ENCODE peak calls at places on chromosomes 5 and 9, in four cellular contexts. F is A549, V is Peyer's patch, Z is psoas muscle. M is an unnamed sample.

GRCh38 chr9:78011037-78011436 is 20.6 kb downstream of the GNAQ start:
- DNase-seq in V (no peak), F (no peak), Z (no peak), M (no peak)

GRCh38 chr5:473344-474192 is 30.6 kb downstream of the EXOC3 start:
- DNase-seq in V (peak), F (peak), Z (peak), M (peak)

GRCh38 chr5:14178671-14179211 is 35.6 kb downstream of the TRIO start:
- DNase-seq in F (no peak), V (no peak), Z (no peak), M (no peak)

GRCh38 chr5:58983496-58983895 is 400.6 kb downstream of the RAB3C start:
- DNase-seq in V (no peak), F (no peak), Z (no peak), M (no peak)

GRCh38 chr5:84436866-84437265 is 52.2 kb upstream of the EDIL3 start:
- DNase-seq in Z (no peak), F (no peak), V (no peak), M (no peak)

GRCh38 chr5:52922384-52922783 is 66.8 kb upstream of the ITGA2 start:
- DNase-seq in F (peak), V (no peak), Z (no peak), M (peak)

GRCh38 chr5:124365491-124365890 is 380.9 kb downstream of the ZNF608 start:
- DNase-seq in Z (no peak), F (no peak), V (no peak), M (no peak)

GRCh38 chr9:22047596-22047995 is 38.5 kb upstream of the CDKN2B start:
- DNase-seq in F (no peak), V (no peak), Z (no peak), M (no peak)

GRCh38 chr5:84215521-84215920 is 169.2 kb downstream of the EDIL3 start:
- DNase-seq in V (no peak), F (no peak), Z (no peak), M (peak)

GRCh38 chr9:111287127-111287526 is 42.9 kb downstream of the OR2K2 start:
- DNase-seq in V (no peak), F (no peak), Z (no peak), M (peak)

GRCh38 chr9:133855802-133856592 is 117.8 kb upstream of the SARDH start:
- DNase-seq in V (peak), F (no peak), Z (no peak), M (peak)

GRCh38 chr9:32554107-32554506 is 1.7 kb upstream of the TOPORS start:
- DNase-seq in V (no peak), F (no peak), Z (no peak), M (no peak)

GRCh38 chr9:93648836-93649235 is 72.5 kb downstream of the PHF2 start:
- DNase-seq in F (no peak), V (no peak), Z (no peak), M (no peak)

GRCh38 chr5:3234566-3234965 is 361.1 kb upstream of the IRX1 start:
- DNase-seq in F (no peak), Z (no peak), V (no peak), M (no peak)

GRCh38 chr5:935510-936084 is 42.9 kb downstream of the TRIP13 start:
- DNase-seq in Z (no peak), V (no peak), F (no peak), M (no peak)

GRCh38 chr9:87792831-87793288 is 66.9 kb downstream of the CTSL start:
- DNase-seq in V (no peak), Z (peak), F (peak), M (peak)

GRCh38 chr5:159094745-159095144 is 5.0 kb downstream of the EBF1 start:
- DNase-seq in F (peak), Z (peak), V (no peak), M (peak)

GRCh38 chr5:135667662-135668061 is 88.9 kb upstream of the CXCL14 start:
- DNase-seq in Z (no peak), V (no peak), F (no peak), M (peak)

GRCh38 chr5:157266286-157267007 is 524 bp downstream of the CYFIP2 start:
- DNase-seq in F (peak), Z (no peak), V (peak), M (no peak)

GRCh38 chr9:7983361-7983974 is 183.9 kb upstream of the DMAC1 start:
- DNase-seq in V (no peak), F (no peak), Z (no peak), M (no peak)

GRCh38 chr9:13064060-13064459 is 215.4 kb downstream of the MPDZ start:
- DNase-seq in F (no peak), Z (no peak), V (no peak), M (no peak)

GRCh38 chr9:80650964-80651555 is 1038.3 kb downstream of the TLE1 start:
- DNase-seq in V (no peak), F (no peak), Z (no peak), M (no peak)

GRCh38 chr5:178223828-178224335 is 8.7 kb downstream of the PHYKPL start:
- DNase-seq in F (no peak), Z (peak), V (no peak), M (no peak)

GRCh38 chr5:55668356-55668755 is 43.8 kb downstream of the SLC38A9 start:
- DNase-seq in F (peak), V (no peak), Z (no peak), M (peak)

GRCh38 chr9:104993291-104993963 is 65.5 kb upstream of the ABCA1 start:
- DNase-seq in V (peak), F (no peak), Z (peak), M (no peak)

GRCh38 chr9:87818308-87818707 is 64.4 kb upstream of the SPATA31E1 start:
- DNase-seq in F (no peak), Z (no peak), V (no peak), M (no peak)

GRCh38 chr5:138542120-138542955 is 698 bp downstream of the ETF1 start:
- DNase-seq in F (no peak), Z (no peak), V (no peak), M (no peak)

DNA sequence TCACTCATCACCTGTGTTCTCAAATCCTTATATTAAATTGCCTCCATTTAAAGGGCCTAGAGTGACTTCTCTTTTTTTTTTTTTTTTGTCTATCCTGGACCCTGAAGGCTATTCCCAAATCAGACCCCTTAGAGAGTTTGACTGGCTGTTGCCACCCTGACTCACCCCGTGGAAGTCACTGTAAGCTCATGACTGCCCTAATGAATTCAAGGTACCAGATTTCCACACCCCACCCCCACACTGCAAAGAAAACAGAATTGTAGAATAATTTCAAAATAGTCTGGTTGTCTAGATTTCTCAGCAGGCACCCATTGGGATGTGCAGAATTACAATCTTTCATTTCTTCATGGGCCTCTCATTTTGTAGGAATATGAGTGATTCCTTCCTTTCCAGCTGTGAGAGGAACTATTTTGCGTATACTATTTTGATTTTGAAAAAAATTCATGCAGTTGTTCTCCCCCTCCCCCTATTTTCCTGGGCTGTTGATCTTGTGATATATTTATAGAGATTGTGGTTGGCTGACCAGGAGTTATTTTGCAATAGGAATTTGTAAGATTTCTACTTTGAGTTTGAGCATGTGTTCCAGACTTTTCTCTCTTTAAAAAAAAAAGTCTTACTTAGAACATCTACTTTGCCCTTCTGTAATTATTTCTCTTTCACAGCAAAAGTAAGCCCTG is 79.1 kb downstream of the ZNF618 start:
- DNase-seq in F (no peak), V (no peak), Z (no peak), M (no peak)
- TF ChIP-seq CTCF in F (no peak), V (no peak), Z (no peak), M (no peak)

DNA sequence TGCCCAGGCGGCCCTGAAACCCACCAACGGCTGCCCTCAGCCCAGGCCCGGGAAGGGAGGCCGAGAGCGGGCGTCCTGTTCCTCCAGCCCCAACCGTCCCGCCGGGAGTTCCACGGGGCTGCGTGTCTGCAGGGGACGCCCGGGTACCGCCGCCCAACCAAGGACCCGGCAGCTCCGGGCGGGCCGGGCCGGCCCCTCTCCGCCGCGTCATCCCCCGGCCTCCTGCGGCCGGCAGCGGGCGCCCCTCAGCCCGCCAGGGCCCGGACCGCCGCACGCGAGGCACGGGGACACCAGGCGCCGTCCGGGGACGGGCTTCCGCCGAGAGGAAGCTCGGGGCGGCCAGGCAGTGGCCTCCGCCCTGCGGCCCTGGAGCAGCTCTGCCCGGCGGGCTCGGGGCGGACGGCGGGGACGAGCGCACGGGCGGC is 432 bp downstream of the FBXW5 start:
- DNase-seq in Z (no peak), F (peak), V (no peak), M (peak)
- H3K27ac ChIP-seq in Z (peak), F (peak), V (peak), M (peak)

DNA sequence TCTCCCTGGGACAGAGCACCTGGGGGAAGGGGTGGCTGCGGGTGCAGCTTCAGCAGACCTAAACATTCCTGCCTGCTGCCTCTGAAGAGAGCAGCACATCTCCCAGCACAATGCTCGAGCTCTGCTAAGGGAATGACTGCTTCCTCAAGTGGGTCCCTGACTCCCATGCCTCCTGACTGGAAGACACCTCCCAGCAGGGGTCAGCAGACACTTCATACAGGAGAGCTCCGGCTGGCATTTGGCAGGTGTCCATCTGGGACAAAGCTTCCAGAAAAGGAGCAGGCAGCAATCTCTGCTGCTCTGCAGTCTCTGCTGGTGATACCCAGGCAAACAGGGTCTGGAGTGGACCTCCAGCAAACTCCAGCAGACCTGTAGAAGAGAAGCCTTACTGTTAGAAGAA is 77.2 kb downstream of the SLCO6A1 start:
- DNase-seq in F (no peak), Z (no peak), V (no peak), M (no peak)
- TF ChIP-seq CTCF in F (no peak), Z (no peak), V (no peak), M (no peak)

DNA sequence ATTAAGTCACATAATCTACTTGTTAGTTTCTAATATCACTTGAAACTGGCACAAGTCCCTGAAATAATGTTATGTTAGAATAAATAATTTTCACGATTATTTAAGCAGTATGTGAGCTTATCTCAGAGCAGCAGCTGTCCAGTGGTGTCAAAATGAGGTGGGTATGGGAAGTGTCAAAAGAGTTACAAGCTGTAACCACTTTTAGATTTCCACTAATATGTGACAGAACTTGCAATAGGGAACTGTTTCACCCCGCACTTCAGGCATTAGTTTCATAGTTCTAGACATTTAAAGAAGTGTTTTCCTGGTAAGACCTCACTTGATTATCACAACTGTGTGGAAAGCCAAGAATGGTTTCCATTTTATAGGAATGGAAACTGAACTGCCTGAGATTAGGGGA is 2.9 kb upstream of the ISCA1 start:
- DNase-seq in Z (no peak), F (no peak), V (no peak), M (no peak)
- H3K27ac ChIP-seq in Z (no peak), F (no peak), V (no peak), M (no peak)

M was measured in RWPE1.